ENCODE peak calls at places on chromosomes 16 and 17, in five cellular contexts. Q is esophagus squamous epithelium, C is body of pancreas, G is stomach, I is A549. K is an unnamed sample. For H3K4me1, the result is how much of the 10 kb centered on the place peaks cover.

GRCh38 chr17:290626-291025 is 62.0 kb downstream of the RPH3AL start:
- DNase-seq in Q (no peak), C (peak), G (no peak), I (no peak), K (peak)

GRCh38 chr17:34709108-34709779 is 129.9 kb downstream of the TMEM132E start:
- DNase-seq in Q (no peak), C (no peak), G (no peak), I (no peak), K (no peak)

GRCh38 chr17:76354747-76355310 is 1.1 kb upstream of the PRPSAP1 start:
- DNase-seq in Q (no peak), C (no peak), G (no peak), I (peak), K (no peak)

GRCh38 chr16:22092143-22092933 is at the start of gene VWA3A:
- DNase-seq in Q (no peak), C (peak), G (no peak), I (no peak), K (no peak)

GRCh38 chr16:56513972-56514371 is 5.9 kb downstream of the BBS2 start:
- DNase-seq in Q (no peak), C (peak), G (peak), I (peak), K (no peak)

GRCh38 chr17:41451154-41451728 is 10.5 kb upstream of the KRT38 start:
- DNase-seq in Q (no peak), C (no peak), G (no peak), I (no peak), K (no peak)

GRCh38 chr17:36935681-36936454 is 1.4 kb upstream of the LHX1 start:
- DNase-seq in Q (no peak), C (no peak), G (no peak), I (peak), K (no peak)

GRCh38 chr17:60090412-60090811 is 11.7 kb upstream of the HEATR6 start:
- DNase-seq in Q (no peak), C (no peak), G (no peak), I (no peak), K (no peak)

GRCh38 chr16:53754938-53755910 is 51.3 kb downstream of the FTO start:
- DNase-seq in Q (no peak), C (peak), G (peak), I (peak), K (no peak)

GRCh38 chr16:16933861-16934260 is 536.9 kb downstream of the XYLT1 start:
- DNase-seq in Q (no peak), C (no peak), G (no peak), I (no peak), K (no peak)

GRCh38 chr16:48617711-48618148 is 7.8 kb upstream of the N4BP1 start:
- DNase-seq in Q (no peak), C (peak), G (peak), I (no peak), K (no peak)

GRCh38 chr16:48616571-48616970 is 6.6 kb upstream of the N4BP1 start:
- DNase-seq in Q (no peak), C (no peak), G (peak), I (no peak), K (no peak)

GRCh38 chr16:48614759-48615158 is 4.8 kb upstream of the N4BP1 start:
- DNase-seq in Q (no peak), C (no peak), G (peak), I (no peak), K (no peak)

GRCh38 chr16:48619547-48619946 is 9.6 kb upstream of the N4BP1 start:
- DNase-seq in Q (no peak), C (no peak), G (no peak), I (no peak), K (no peak)

DNA sequence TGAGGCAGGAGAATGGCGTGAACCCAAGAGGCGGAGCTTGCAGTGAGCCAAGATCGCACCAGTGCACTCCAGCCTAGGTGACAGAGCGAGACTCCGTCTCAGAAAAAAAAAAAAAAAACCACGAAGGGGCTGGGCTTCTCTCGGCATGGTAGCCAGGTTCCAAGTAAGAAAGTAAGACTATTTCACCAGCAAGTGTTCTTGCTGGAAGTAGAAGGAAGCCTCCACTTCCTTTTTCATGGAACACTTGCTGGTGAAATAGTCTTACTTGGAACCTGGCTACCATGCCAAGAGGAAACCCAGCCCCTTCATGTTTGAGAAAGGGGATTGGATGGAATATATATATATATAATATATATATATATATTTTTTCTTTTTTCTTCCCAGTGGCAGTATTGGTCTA is 7.1 kb upstream of the N4BP1 start:
- DNase-seq in Q (no peak), C (no peak), G (no peak), I (no peak), K (no peak)
- H3K4me1 ChIP-seq in Q (under half), C (under half), G (under half), I (under half), K (under half)

DNA sequence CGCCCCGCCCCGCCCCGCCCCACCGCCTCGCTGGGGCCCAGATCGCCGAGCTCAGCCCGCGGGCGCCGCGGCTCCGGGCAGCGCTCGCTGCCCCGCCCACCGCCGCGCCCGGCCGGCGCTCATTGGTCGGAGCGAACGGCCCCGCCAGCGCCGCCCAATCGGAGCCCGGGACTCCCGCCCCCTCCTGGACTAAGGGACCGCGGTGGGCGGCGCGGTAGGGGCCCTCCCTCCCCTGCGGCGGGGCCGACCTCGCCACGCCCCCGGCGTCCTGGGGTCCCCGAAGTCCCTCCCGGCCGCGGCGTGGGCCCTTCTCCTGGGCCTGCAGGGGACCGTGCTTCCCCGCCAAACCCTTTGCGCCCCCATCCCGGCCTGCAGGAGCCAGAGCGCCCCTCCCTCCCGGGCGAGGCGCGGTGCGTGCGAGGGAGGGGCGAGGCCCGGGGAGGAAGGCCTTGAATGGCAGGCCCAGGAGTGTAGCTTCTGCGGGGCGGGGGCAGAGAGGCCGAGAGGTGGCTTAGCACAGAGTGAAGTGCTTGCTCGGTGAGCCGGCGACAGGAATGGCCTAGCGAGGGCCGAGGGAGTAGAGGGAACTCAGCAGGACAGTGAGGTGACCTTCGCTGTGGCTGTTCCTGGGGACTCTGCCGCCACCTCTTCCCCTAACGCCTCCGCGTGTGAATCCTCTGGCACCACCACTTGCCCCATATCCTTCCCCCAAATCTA is at the start of gene CAMKK1:
- DNase-seq in Q (no peak), C (peak), G (peak), I (peak), K (peak)
- TF ChIP-seq POLR2A in Q (no peak), C (no peak), G (no peak), I (peak), K (no peak)

DNA sequence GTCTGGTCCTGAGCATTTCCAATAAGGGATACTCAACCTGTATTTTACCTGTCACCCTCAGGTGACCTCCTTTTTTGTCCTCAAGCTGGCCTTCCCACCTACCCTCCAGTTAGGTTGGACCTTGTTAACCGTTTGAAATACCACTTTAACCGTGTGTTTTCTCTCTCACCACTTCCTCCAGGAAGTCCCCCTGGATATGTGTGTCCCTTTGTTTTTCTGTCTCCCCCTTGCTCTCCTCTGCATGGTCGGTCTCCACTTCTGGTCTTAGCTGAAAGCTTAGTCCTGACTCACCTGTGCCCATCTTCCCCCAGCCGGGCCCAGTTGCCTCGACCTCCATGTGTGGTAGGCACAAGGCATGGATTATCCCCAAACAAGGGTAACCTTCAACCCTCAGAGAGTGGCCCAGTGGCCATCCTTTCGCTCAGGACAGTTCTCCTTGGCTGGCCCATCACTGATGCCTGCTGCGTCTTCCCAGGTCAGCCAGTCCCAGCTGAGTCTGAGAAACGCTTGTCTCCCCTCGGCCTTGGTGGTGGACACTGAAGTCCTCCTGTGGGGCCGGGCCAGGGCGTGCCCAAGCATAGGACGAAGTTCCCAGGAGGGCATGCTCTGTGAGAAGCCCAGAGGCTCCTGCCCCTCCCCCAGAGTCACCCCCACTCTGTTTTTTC is 20.0 kb downstream of the LASP1 start:
- DNase-seq in Q (no peak), C (no peak), G (no peak), I (no peak), K (no peak)
- H3K4me1 ChIP-seq in Q (under half), C (half or more), G (half or more), I (under half), K (half or more)

DNA sequence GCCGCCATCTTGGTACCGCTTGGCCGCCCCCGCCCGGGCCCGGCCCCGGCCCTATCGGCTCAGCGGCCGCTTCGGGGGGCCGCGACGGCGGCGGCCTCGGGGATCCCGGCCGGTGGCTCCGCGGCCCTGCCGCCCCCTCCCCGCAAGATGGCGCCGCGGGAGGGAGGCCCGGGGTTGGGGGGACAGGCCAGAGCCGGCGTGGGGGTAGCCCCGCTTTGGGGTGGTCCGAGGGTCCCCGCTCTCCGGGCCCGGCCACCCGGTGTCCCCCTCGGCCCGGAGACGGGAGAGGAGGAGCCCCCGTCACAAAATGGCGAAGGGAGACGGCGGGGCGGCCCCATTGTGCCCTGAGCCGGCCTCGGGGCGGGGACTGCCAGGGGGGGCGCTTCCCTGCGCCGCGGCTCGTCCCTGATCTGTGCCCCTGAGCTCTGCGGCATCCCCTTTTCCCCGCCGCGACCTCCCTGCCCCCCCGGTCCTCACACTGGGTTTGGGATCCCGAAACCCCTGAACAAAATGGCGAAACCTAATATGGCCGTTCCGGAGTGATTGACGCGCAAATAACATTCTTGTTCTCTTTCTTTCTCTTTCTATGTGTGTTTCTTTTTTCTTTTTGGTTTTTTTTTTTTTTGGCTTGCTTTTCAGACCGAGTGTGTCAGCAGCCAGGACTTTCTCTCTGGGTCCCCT is 978 bp downstream of the HAPSTR1 start:
- DNase-seq in Q (no peak), C (peak), G (peak), I (peak), K (peak)
- TF ChIP-seq POLR2A in Q (no peak), C (no peak), G (no peak), I (no peak), K (no peak)

GRCh38 chr17:82553210-82553930 is 33.8 kb downstream of the FOXK2 start:
- DNase-seq in Q (no peak), C (peak), G (no peak), I (no peak), K (no peak)
- H3K4me1 ChIP-seq in Q (half or more), C (half or more), G (under half), I (under half), K (under half)

GRCh38 chr17:7574176-7574953 is 5.1 kb upstream of the CD68 start:
- DNase-seq in Q (no peak), C (no peak), G (no peak), I (no peak), K (no peak)

GRCh38 chr17:7575959-7576358 is 3.5 kb upstream of the CD68 start:
- DNase-seq in Q (no peak), C (no peak), G (no peak), I (no peak), K (no peak)

GRCh38 chr17:7577327-7578199 is 1.9 kb upstream of the CD68 start:
- DNase-seq in Q (no peak), C (no peak), G (no peak), I (no peak), K (no peak)

GRCh38 chr17:7575481-7575883 is 4.0 kb upstream of the CD68 start:
- DNase-seq in Q (no peak), C (no peak), G (no peak), I (no peak), K (no peak)

GRCh38 chr17:7576432-7576937 is 3.0 kb upstream of the CD68 start:
- DNase-seq in Q (no peak), C (no peak), G (no peak), I (no peak), K (no peak)
- TF ChIP-seq POLR2A in Q (no peak), C (no peak), G (no peak), I (no peak), K (no peak)

GRCh38 chr17:79545251-79546005 is 65.4 kb downstream of the RBFOX3 start:
- DNase-seq in Q (no peak), C (no peak), G (no peak), I (no peak), K (peak)

GRCh38 chr17:79546386-79546785 is 64.5 kb downstream of the RBFOX3 start:
- DNase-seq in Q (no peak), C (no peak), G (no peak), I (no peak), K (peak)

GRCh38 chr17:79542718-79543117 is 68.1 kb downstream of the RBFOX3 start:
- DNase-seq in Q (no peak), C (no peak), G (no peak), I (no peak), K (peak)

GRCh38 chr17:79543566-79543965 is 67.3 kb downstream of the RBFOX3 start:
- DNase-seq in Q (no peak), C (no peak), G (no peak), I (no peak), K (no peak)

DNA sequence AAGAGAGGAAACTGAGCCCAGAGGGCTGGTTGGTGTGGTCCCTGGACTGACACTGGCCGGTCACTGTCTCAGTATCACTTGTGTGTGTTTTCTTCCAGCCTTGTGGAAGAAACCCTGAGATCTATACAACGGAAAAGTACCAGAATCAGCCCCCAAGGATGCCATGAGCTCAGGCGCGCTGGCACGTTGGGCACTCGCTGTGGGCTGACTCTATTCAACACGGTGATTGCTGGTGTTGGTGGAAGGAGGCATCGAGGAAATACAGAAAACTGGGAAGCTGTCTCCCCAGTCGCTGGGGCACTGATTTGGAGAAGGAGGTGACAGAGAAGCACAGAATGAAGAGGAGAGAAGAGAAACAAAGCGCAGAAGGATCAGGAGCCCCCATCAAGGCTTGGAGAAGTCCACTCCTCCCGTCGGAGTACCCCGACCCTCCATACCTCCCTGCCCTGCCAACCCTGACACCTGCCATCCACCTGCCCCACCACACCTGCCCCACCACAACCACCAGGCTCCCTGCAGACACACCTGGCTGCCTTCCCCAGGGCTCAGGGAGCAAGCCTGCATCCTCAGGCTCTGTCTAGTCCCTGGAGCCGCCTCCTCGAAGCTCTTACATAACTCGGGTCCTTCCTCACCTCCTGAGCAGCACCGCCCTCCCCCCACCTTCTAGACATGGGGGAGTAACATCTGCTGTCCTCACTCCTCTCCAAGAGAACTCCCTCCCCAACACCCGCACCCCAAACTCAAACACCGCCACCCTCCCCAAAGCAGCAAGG is 66.5 kb downstream of the RBFOX3 start:
- DNase-seq in Q (no peak), C (no peak), G (no peak), I (no peak), K (peak)
- H3K4me1 ChIP-seq in Q (under half), C (under half), G (under half), I (under half), K (under half)

GRCh38 chr16:646679-647172 is 2.4 kb upstream of the WDR90 start:
- DNase-seq in Q (no peak), C (no peak), G (no peak), I (no peak), K (no peak)
- TF ChIP-seq POLR2A in Q (no peak), C (no peak), G (no peak), I (no peak), K (no peak)

GRCh38 chr17:77606146-77606864 is 352.2 kb upstream of the TNRC6C start:
- DNase-seq in Q (no peak), C (no peak), G (no peak), I (no peak), K (no peak)
- H3K4me1 ChIP-seq in Q (under half), C (under half), G (under half), I (under half), K (under half)